ENCODE peak calls at places on chromosome 9, in eight cellular contexts. U is sigmoid colon, Z is stomach, V is transverse colon, W is GM12878, Q is ovary, R is A549, B is SK-N-SH. D is an unnamed sample.

GRCh38 chr9:137828527-137829259 is 48.9 kb upstream of the CACNA1B start:
- DNase-seq in Z (no peak), W (no peak), R (no peak), Q (no peak), B (no peak), U (no peak), V (no peak), D (no peak)

GRCh38 chr9:137021979-137022619 is 5.9 kb downstream of the ABCA2 start:
- DNase-seq in B (peak), R (peak), U (no peak), W (no peak), V (peak), Q (no peak), Z (peak), D (peak)

GRCh38 chr9:84823426-84824271 is 154.1 kb downstream of the NTRK2 start:
- DNase-seq in Q (no peak), W (peak), R (no peak), U (no peak), B (no peak), Z (no peak), V (peak), D (no peak)

GRCh38 chr9:38057416-38058195 is 11.4 kb downstream of the SHB start:
- DNase-seq in Q (no peak), W (no peak), U (no peak), Z (peak), R (no peak), B (no peak), V (no peak), D (no peak)

GRCh38 chr9:3865373-3865772 is 339.6 kb upstream of the RFX3 start:
- DNase-seq in U (no peak), W (no peak), B (no peak), V (no peak), Z (no peak), R (no peak), Q (no peak), D (no peak)

GRCh38 chr9:107827304-107827703 is 337.7 kb upstream of the KLF4 start:
- DNase-seq in B (no peak), Z (no peak), R (no peak), U (no peak), Q (no peak), W (peak), V (no peak), D (no peak)

GRCh38 chr9:95807326-95807947 is 68.1 kb upstream of the ERCC6L2 start:
- DNase-seq in R (no peak), B (no peak), W (no peak), V (no peak), U (peak), Z (peak), Q (peak), D (no peak)

GRCh38 chr9:114721491-114722362 is 39.7 kb upstream of the TEX48 start:
- DNase-seq in U (no peak), B (no peak), V (no peak), W (no peak), Q (no peak), Z (no peak), R (peak), D (no peak)

GRCh38 chr9:129548571-129549135 is 72.2 kb downstream of the C9orf50 start:
- DNase-seq in V (no peak), R (no peak), Z (no peak), Q (peak), U (peak), B (no peak), W (no peak), D (no peak)

GRCh38 chr9:93976081-93976480 is 20.9 kb upstream of the BARX1 start:
- DNase-seq in U (no peak), Z (no peak), R (no peak), Q (no peak), B (no peak), V (no peak), W (no peak), D (no peak)

GRCh38 chr9:7974335-7975005 is 174.9 kb upstream of the DMAC1 start:
- DNase-seq in R (no peak), B (no peak), V (no peak), Q (no peak), U (no peak), W (peak), Z (no peak), D (peak)

GRCh38 chr9:34227445-34227844 is 48.6 kb downstream of the UBAP1 start:
- DNase-seq in R (no peak), U (no peak), Q (no peak), W (no peak), Z (no peak), V (no peak), B (no peak), D (no peak)

GRCh38 chr9:85516976-85517637 is 224.6 kb downstream of the AGTPBP1 start:
- DNase-seq in Q (no peak), W (no peak), B (no peak), R (no peak), U (no peak), V (no peak), Z (no peak), D (no peak)

GRCh38 chr9:72415163-72415562 is 50.2 kb upstream of the ZFAND5 start:
- DNase-seq in U (no peak), Z (no peak), W (peak), B (no peak), V (no peak), Q (no peak), R (no peak), D (no peak)

GRCh38 chr9:137218754-137219271 is 3.2 kb downstream of the RNF208 start:
- DNase-seq in W (no peak), V (peak), Z (peak), R (peak), Q (no peak), U (no peak), B (no peak), D (peak)

GRCh38 chr9:106420511-106420944 is 442.4 kb upstream of the ZNF462 start:
- DNase-seq in B (no peak), R (no peak), V (no peak), W (peak), Q (no peak), Z (no peak), U (no peak), D (no peak)

GRCh38 chr9:89011683-89012082 is 20.4 kb downstream of the S1PR3 start:
- DNase-seq in W (no peak), V (no peak), U (no peak), Z (no peak), R (no peak), Q (no peak), B (no peak), D (no peak)

GRCh38 chr9:34992376-34992951 is 2.9 kb downstream of the DNAJB5 start:
- DNase-seq in R (no peak), B (no peak), W (no peak), V (peak), Z (no peak), U (peak), Q (peak), D (no peak)

GRCh38 chr9:121871431-121872025 is 220.1 kb downstream of the DAB2IP start:
- DNase-seq in Q (no peak), W (no peak), R (no peak), U (no peak), V (no peak), Z (no peak), B (no peak), D (no peak)

GRCh38 chr9:94952553-94953373 is 226.3 kb downstream of the AOPEP start:
- DNase-seq in Q (peak), Z (no peak), U (no peak), B (no peak), V (no peak), W (peak), R (no peak), D (no peak)

GRCh38 chr9:108050894-108051293 is 561.3 kb upstream of the KLF4 start:
- DNase-seq in R (no peak), U (no peak), Z (no peak), Q (no peak), W (no peak), V (no peak), B (no peak), D (no peak)

GRCh38 chr9:84993105-84993504 is 323.6 kb downstream of the NTRK2 start:
- DNase-seq in Q (no peak), B (no peak), V (no peak), Z (no peak), R (no peak), U (no peak), W (no peak), D (no peak)

GRCh38 chr9:75235632-75236031 is 147.3 kb downstream of the OSTF1 start:
- DNase-seq in B (no peak), R (no peak), U (no peak), V (peak), W (no peak), Q (no peak), Z (peak), D (no peak)

GRCh38 chr9:104177003-104177611 is 83.0 kb downstream of the SMC2 start:
- DNase-seq in B (no peak), U (no peak), Q (no peak), W (no peak), Z (no peak), R (no peak), V (no peak), D (no peak)

GRCh38 chr9:108272350-108272899 is 583.4 kb downstream of the ACTL7B start:
- DNase-seq in Q (peak), B (peak), U (peak), W (no peak), R (peak), V (peak), Z (peak), D (peak)

GRCh38 chr9:103649086-103649485 is 445.0 kb upstream of the SMC2 start:
- DNase-seq in R (no peak), V (no peak), U (no peak), W (no peak), Z (no peak), B (no peak), Q (no peak), D (no peak)

GRCh38 chr9:84153885-84154284 is 173.3 kb downstream of the RMI1 start:
- DNase-seq in Q (no peak), B (no peak), R (no peak), Z (peak), W (no peak), U (no peak), V (no peak), D (no peak)

GRCh38 chr9:80797427-80797825 is 891.9 kb downstream of the TLE1 start:
- DNase-seq in V (no peak), B (no peak), R (no peak), Q (no peak), Z (no peak), W (no peak), U (no peak), D (no peak)

GRCh38 chr9:127651697-127652610 is 39.9 kb downstream of the STXBP1 start:
- DNase-seq in R (no peak), B (no peak), V (no peak), Z (no peak), U (no peak), Q (no peak), W (no peak), D (no peak)

GRCh38 chr9:82598254-82599039 is 464.5 kb downstream of the RASEF start:
- DNase-seq in W (no peak), B (peak), U (no peak), V (no peak), Q (no peak), Z (no peak), R (no peak), D (no peak)

GRCh38 chr9:116074658-116075057 is 78.9 kb upstream of the PAPPA start:
- DNase-seq in U (no peak), V (no peak), W (no peak), R (no peak), Z (no peak), Q (no peak), B (no peak), D (no peak)

GRCh38 chr9:89919171-89919681 is 314.4 kb downstream of the GADD45G start:
- DNase-seq in R (no peak), U (no peak), V (peak), W (peak), Z (peak), Q (no peak), B (no peak), D (peak)

GRCh38 chr9:75152416-75152815 is 64.1 kb downstream of the OSTF1 start:
- DNase-seq in R (no peak), B (no peak), Z (no peak), V (no peak), U (no peak), Q (no peak), W (no peak), D (no peak)

GRCh38 chr9:110977259-110977709 is 61.0 kb downstream of the LPAR1 start:
- DNase-seq in V (no peak), U (no peak), R (peak), W (no peak), B (no peak), Z (peak), Q (no peak), D (no peak)

GRCh38 chr9:38382141-38382540 is 10.4 kb upstream of the ALDH1B1 start:
- DNase-seq in W (no peak), V (no peak), Z (no peak), Q (no peak), U (peak), R (no peak), B (no peak), D (peak)

GRCh38 chr9:137580209-137580957 is 1.7 kb upstream of the DPH7 start:
- DNase-seq in W (no peak), Z (no peak), Q (no peak), R (no peak), V (no peak), B (no peak), U (no peak), D (no peak)

GRCh38 chr9:5614985-5615384 is 13.9 kb upstream of the RIC1 start:
- DNase-seq in R (no peak), B (no peak), Q (no peak), Z (no peak), V (no peak), U (no peak), W (no peak), D (no peak)
- TF ChIP-seq EP300 in R (no peak), B (no peak), Q (no peak), Z (no peak), V (no peak), U (no peak), W (no peak), D (no peak)

DNA sequence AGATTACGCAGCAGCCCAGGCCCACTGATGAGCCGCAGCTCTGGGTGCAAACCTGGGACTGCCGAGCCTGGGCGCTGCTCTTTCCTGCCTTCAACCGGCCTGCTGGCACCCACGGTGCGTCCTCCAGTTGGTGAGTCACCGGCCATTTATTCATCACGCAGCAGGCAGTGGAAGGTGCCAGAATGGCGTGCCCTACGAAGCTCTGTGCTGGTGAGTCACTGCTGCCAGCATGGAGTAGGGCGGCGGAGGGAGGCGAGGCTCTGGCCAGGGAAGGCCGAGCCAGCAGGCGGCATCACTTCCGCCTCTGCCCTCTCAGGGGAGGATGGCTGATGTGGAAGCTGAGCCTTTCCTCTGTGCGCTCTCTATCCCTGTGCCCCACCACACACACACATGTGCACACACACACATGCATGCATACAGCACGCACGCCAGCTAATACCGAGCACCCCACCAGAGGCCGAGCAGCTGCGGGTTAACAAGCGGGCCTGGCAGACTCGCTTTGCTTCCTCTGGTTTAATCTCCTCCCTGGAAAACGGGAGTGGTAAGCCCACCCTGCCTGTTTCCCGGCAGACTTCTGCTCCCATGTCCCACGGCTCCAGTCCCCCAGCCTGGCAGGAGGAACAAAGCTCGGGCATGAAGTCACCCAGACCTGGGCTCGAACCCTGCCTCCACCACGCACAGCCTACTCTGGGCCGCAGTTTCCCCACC is 39.2 kb downstream of the OLFM1 start:
- DNase-seq in Q (no peak), R (peak), U (no peak), W (no peak), Z (no peak), B (no peak), V (no peak), D (no peak)
- TF ChIP-seq EP300 in Q (no peak), R (no peak), U (no peak), W (no peak), Z (no peak), B (no peak), V (no peak), D (no peak)

GRCh38 chr9:16337322-16338029 is 533.0 kb downstream of the BNC2 start:
- DNase-seq in W (no peak), R (peak), V (no peak), Q (no peak), B (no peak), Z (no peak), U (no peak), D (no peak)
- TF ChIP-seq EP300 in W (no peak), R (peak), V (no peak), Q (no peak), B (no peak), Z (no peak), U (no peak), D (no peak)

GRCh38 chr9:125931211-125931610 is 184.0 kb downstream of the PBX3 start:
- DNase-seq in Q (no peak), W (no peak), U (no peak), R (no peak), B (no peak), V (no peak), Z (no peak), D (no peak)

GRCh38 chr9:125929846-125930245 is 182.7 kb downstream of the PBX3 start:
- DNase-seq in Z (no peak), U (no peak), W (no peak), Q (no peak), B (no peak), R (no peak), V (no peak), D (no peak)

GRCh38 chr9:125933056-125933455 is 185.9 kb downstream of the PBX3 start:
- DNase-seq in R (no peak), W (no peak), Z (no peak), B (no peak), V (no peak), U (no peak), Q (no peak), D (no peak)

DNA sequence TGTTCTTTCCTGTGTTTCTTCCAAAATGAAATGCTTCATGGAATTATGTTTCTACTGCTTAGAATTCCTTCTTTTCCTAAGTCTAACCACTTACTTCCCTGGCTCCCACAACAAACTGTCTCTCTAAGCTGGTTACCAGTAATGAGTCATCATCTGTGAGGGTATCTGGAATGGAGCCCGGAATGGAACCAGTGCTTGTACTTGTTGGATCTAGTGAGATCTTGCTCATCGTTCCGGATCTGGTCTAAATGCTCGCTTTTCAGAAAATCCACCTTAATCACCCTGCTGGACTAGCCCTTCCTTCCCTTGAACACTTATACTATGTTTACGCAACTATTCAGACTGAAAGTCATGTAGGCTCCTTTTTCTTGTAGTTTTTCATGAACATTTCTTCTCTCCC is 184.8 kb downstream of the PBX3 start:
- DNase-seq in W (no peak), B (no peak), U (peak), Q (no peak), V (peak), R (peak), Z (no peak), D (peak)
- TF ChIP-seq EP300 in W (no peak), B (no peak), U (no peak), Q (no peak), V (no peak), R (no peak), Z (no peak), D (no peak)

DNA sequence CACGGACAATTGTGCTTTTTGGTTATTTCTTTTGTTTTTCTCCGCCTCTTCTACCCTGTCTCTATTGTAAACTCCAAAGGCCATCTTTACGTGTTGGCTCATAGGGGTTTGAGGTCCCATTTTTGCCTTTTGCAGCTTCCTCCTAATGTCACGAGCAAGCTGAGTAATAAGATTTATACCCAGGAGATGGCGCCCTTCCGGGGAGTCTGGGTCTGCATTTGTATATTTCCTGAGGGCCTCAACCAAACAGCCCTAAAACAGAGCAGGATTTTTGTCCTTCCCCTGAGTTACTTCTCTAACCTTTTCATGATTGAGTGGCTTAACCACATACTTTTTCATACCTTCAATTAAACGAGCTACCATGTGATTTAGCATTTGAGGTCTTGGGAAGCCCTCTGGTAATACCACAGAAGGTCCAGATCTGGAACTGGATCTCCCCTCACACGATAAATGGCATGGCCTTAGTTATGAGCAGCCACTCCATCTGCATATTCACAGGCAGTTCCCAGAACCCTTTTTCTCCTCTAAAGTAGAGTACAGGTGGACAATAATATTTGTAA is 11.2 kb upstream of the CFAP95 start:
- DNase-seq in V (no peak), R (no peak), Q (no peak), U (no peak), Z (no peak), B (peak), W (no peak), D (no peak)
- TF ChIP-seq EP300 in V (no peak), R (no peak), Q (no peak), U (no peak), Z (no peak), B (no peak), W (no peak), D (no peak)

D was measured in upper lobe of left lung.